ENCODE peak calls at places on chromosomes 4 and X, in eight cellular contexts. T, N, Y, F, S, K, C and B are unnamed samples.

GRCh38 chrX:41025926-41026325 is 59.3 kb upstream of the USP9X start:
- DNase-seq in K (peak), C (no peak), T (no peak), F (no peak), Y (no peak), N (no peak), S (no peak), B (peak)

GRCh38 chr4:30952526-30953219 is 232.5 kb downstream of the PCDH7 start:
- DNase-seq in S (no peak), Y (no peak), N (no peak), T (no peak), C (no peak), F (no peak), K (no peak), B (no peak)

GRCh38 chr4:159902648-159903047 is 799.8 kb downstream of the RAPGEF2 start:
- DNase-seq in F (no peak), S (no peak), Y (no peak), C (no peak), N (no peak), T (no peak), K (no peak), B (no peak)

GRCh38 chr4:73538162-73538561 is 56.6 kb downstream of the AFM start:
- DNase-seq in T (no peak), C (no peak), S (no peak), K (no peak), N (no peak), F (no peak), Y (no peak), B (no peak)

GRCh38 chrX:93468075-93468474 is 205.3 kb downstream of the NAP1L3 start:
- DNase-seq in N (no peak), F (no peak), S (no peak), Y (no peak), T (no peak), C (no peak), K (no peak), B (no peak)

GRCh38 chrX:139094671-139095592 is 383.4 kb upstream of the FGF13 start:
- DNase-seq in F (no peak), N (no peak), C (no peak), T (no peak), Y (no peak), S (no peak), K (no peak), B (no peak)

GRCh38 chr4:87679449-87680169 is 29.5 kb downstream of the DMP1 start:
- DNase-seq in K (peak), T (peak), N (no peak), C (peak), Y (peak), F (peak), S (peak), B (peak)

GRCh38 chr4:121150486-121150885 is 13.6 kb downstream of the TNIP3 start:
- DNase-seq in F (no peak), Y (no peak), T (no peak), K (no peak), C (no peak), N (no peak), S (no peak), B (no peak)

GRCh38 chr4:42132099-42132498 is 20.4 kb downstream of the BEND4 start:
- DNase-seq in K (no peak), F (no peak), C (no peak), N (no peak), T (no peak), S (no peak), Y (no peak), B (no peak)

GRCh38 chr4:80619070-80619674 is 283.6 kb downstream of the CFAP299 start:
- DNase-seq in C (no peak), Y (no peak), K (no peak), N (no peak), F (no peak), S (peak), T (no peak), B (peak)

GRCh38 chrX:140918398-140919043 is 83.9 kb upstream of the SPANXB1 start:
- DNase-seq in N (no peak), K (peak), S (peak), C (peak), Y (no peak), F (no peak), T (peak), B (peak)

GRCh38 chrX:136202889-136203288 is 48.3 kb downstream of the MAP7D3 start:
- DNase-seq in S (no peak), T (no peak), C (no peak), Y (no peak), F (no peak), K (peak), N (no peak), B (peak)

GRCh38 chr4:163332526-163333405 is at the start of gene NPY1R:
- DNase-seq in N (no peak), C (peak), Y (peak), S (peak), T (peak), F (peak), K (peak), B (peak)
- H3K4me3 ChIP-seq in N (no peak), C (peak), Y (peak), S (peak), T (peak), F (peak), K (peak), B (peak)

DNA sequence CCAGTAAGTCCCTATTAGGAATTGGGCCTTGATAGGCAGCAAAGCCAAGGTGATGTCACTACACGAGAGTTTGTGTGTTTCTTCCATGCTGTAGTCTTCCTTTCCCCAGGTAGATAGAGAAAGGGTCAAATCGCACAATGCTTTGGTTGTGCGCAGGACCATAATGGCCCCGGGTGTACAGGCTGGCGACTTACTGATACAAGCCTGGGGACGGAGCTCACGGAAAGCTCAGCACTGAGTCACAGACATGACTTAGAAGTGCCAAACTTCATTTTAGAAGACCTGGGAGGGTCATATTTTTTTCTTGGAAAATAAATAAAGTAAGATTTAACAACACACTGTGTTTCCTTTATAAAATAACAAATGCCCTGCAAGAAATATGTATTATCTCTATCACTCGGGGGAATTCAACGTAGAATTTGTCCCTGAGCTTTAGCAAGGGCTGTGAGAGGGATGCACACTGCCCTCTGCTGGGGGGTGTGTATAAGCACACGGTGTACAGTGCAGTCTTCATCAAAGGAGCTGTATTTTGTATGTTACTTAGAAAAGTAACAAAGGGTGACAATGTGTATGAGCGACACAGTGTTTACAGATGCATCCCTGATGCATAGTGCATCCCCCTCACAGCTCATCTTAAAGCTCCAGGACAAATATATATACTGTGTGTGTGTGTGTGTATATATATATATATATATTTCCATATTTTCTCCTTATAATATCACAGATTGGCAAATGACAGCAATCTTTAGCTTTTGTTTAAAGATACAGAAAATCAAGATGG is 254.5 kb upstream of the VEGFC start:
- DNase-seq in K (peak), T (peak), F (peak), Y (peak), N (peak), S (peak), C (peak), B (peak)
- H3K4me3 ChIP-seq in K (no peak), T (no peak), F (no peak), Y (no peak), N (no peak), S (no peak), C (no peak), B (no peak)

DNA sequence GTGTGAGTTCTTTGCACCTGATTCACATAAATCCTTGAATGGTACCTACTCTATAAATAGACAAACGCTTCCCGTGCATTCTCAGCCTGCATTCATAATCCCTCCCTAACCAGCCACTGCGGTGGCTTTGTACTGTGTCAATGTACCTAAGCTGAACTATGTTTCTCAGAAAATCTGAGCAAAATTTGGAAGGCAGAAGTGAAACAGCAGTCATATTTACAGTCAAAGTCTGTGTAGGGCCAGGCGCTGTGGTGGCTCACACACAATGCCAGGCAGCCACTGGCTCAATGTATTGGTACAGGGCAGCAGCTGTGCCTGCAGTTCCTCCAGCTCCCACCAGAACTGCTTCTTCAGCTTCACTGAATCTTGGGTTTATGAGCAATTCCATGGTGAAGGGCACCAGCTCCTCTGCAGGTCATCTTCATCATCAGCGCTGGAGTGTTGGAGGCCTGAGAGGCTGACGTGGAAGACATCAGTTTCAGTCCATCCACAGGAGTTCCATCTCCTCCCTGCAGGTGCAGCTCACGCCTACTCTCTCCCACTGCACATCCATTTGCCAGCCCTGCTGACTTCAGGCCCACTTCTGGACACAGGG is 32.3 kb upstream of the IRF2 start:
- DNase-seq in T (no peak), F (peak), C (no peak), N (no peak), Y (no peak), K (no peak), S (peak), B (no peak)
- H3K4me3 ChIP-seq in T (no peak), F (no peak), C (no peak), N (no peak), Y (no peak), K (no peak), S (no peak), B (no peak)

GRCh38 chr4:10019521-10020051 is 1.7 kb downstream of the SLC2A9 start:
- DNase-seq in S (no peak), F (peak), C (no peak), Y (no peak), T (no peak), K (no peak), N (no peak), B (no peak)
- H3K4me3 ChIP-seq in S (peak), F (peak), C (no peak), Y (peak), T (no peak), K (no peak), N (peak), B (peak)

DNA sequence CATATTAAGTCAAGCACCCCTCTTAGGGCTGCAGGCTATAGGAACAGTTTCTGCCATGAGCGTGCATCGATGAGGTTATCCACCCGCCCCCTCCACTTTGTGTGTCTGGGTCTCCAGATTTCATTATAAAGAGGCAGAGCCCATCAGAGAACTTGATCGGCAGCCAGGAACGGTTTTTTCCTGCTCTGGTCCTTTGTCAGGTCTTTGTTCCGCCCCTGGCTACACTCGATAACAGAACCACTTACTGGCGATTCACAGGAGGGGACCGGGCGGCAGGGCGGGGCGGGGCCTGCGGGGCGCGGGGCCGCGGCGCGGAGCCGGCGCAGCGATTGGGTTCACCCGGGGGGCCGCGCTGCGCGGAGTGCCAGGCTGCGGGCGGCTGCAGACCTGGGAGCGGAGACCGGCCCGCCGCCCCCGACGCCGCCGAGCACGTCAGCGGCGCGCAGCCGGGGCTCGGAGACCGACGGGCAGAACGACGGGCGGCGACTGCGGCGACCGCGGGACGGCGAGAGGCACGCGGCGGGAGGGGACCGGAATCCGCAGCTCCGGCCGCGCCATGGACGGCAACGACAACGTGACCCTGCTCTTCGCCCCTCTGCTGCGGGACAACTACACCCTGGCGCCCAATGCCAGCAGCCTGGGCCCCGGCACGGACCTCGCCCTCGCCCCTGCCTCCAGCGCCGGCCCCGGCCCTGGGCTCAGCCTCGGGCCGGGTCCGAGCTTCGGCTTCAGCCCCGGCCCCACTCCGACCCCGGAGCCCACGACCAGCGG is at the start of gene SLC10A4:
- DNase-seq in F (no peak), S (no peak), N (no peak), K (no peak), C (peak), T (no peak), Y (no peak), B (no peak)
- H3K4me3 ChIP-seq in F (peak), S (peak), N (no peak), K (peak), C (peak), T (peak), Y (no peak), B (no peak)

GRCh38 chrX:49310371-49310770 is 6.9 kb downstream of the GAGE10 start:
- DNase-seq in N (no peak), F (no peak), Y (no peak), S (no peak), C (no peak), T (no peak), K (no peak), B (no peak)

GRCh38 chrX:49309401-49309981 is 6.0 kb downstream of the GAGE10 start:
- DNase-seq in K (peak), S (no peak), F (no peak), N (no peak), Y (no peak), C (no peak), T (peak), B (peak)

GRCh38 chrX:49303346-49303745 is at the start of gene GAGE10:
- DNase-seq in K (no peak), C (no peak), S (no peak), N (no peak), Y (no peak), F (no peak), T (no peak), B (no peak)

DNA sequence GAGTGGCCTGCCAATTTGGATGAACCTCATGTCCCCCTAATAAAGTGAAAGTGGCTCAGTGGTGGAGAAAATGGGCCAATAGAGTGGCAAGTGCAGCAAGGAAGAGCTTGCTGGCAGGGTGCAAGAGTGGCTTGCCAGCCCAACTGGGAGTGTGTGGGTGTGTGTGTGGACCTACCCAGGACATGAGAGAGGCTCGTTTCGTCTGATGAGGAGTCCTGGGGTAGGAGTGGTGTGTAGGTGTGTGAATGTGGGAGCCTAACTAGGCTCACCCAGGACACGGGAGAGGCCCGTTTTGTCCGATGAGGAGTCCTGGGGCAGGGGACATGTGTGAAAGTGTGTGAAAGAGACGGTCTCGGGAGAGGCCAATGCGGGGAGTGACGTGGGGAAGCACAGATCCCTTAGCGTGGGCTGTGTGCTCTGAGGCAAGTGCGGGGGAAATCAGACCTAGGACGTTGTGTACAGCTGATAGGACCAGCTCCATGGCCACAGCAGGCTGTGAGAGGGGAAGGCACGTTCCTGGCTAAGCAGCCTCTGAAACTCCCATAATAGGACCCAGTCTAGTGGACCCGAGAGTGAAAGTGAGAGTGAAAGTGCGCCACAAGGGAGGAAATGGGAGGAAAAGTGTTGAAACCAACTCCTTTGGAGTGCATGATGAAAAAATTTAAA is 5.3 kb downstream of the GAGE10 start:
- DNase-seq in S (no peak), F (no peak), K (no peak), Y (peak), C (no peak), T (peak), N (no peak), B (peak)
- H3K4me3 ChIP-seq in S (no peak), F (peak), K (no peak), Y (peak), C (no peak), T (no peak), N (peak), B (peak)

GRCh38 chrX:153411988-153412574 is 809 bp downstream of the ZFP92 start:
- DNase-seq in N (no peak), Y (no peak), S (no peak), K (no peak), T (no peak), C (no peak), F (peak), B (no peak)
- H3K4me3 ChIP-seq in N (peak), Y (peak), S (no peak), K (no peak), T (no peak), C (no peak), F (peak), B (peak)